ENCODE peak calls at places on chromosomes 6 and 20, in five cellular contexts. J is C1 segment of cervical spinal cord; U is stimulated activated CD8-positive, alpha-beta memory T cell treated with anti-CD3 and anti-CD28 coated beads, Interleukin-15, amount 100 ng/mL, for 1 hour; X is left ventricle myocardium inferior; D is WTC11. G is an unnamed sample.
A peak's percentile ranks its signal among the peaks of the same experiment; 100 is the strongest.

GRCh38 chr6:161048636-161049035 is 57.1 kb downstream of the MAP3K4 start:
- DNase-seq in U (no peak), D (no peak), J (no peak), X (no peak), G (no peak)

GRCh38 chr6:71294121-71294523 is 5.5 kb downstream of the OGFRL1 start:
- DNase-seq in J (peak; percentile 32), D (no peak), X (no peak), U (no peak), G (no peak)

GRCh38 chr6:37698264-37699137 is 818 bp upstream of the MDGA1 start:
- DNase-seq in U (no peak), X (peak; percentile 35), J (peak; percentile 45), D (peak; percentile 71), G (peak; percentile 54)

GRCh38 chr20:49647509-49647908 is 66.2 kb downstream of the B4GALT5 start:
- DNase-seq in U (no peak), J (no peak), X (no peak), D (no peak), G (no peak)

GRCh38 chr6:92779758-92780157 is 639.6 kb downstream of the EPHA7 start:
- DNase-seq in X (no peak), D (no peak), U (no peak), J (no peak), G (no peak)

GRCh38 chr20:19720991-19721390 is 37.1 kb upstream of the RIN2 start:
- DNase-seq in U (no peak), X (no peak), D (no peak), J (no peak), G (no peak)

GRCh38 chr6:28907394-28907793 is 16.4 kb downstream of the TRIM27 start:
- DNase-seq in D (no peak), U (no peak), X (no peak), J (no peak), G (no peak)

GRCh38 chr6:18343741-18344140 is 43.4 kb upstream of the RNF144B start:
- DNase-seq in J (no peak), D (no peak), U (no peak), X (no peak), G (no peak)

GRCh38 chr6:54878705-54879104 is 32.1 kb downstream of the FAM83B start:
- DNase-seq in J (no peak), D (no peak), U (no peak), X (no peak), G (no peak)

GRCh38 chr6:89675949-89676753 is 37.6 kb upstream of the LYRM2 start:
- DNase-seq in J (no peak), D (no peak), U (no peak), X (no peak), G (no peak)

GRCh38 chr6:139708342-139709199 is 334.1 kb upstream of the CITED2 start:
- DNase-seq in X (no peak), U (no peak), D (no peak), J (no peak), G (no peak)

GRCh38 chr6:141307309-141307998 is 825.3 kb upstream of the GJE1 start:
- DNase-seq in U (no peak), X (no peak), J (no peak), D (no peak), G (no peak)

GRCh38 chr20:15842872-15843271 is 730.4 kb downstream of the KIF16B start:
- DNase-seq in X (no peak), J (no peak), D (no peak), U (no peak), G (no peak)

G was measured in endothelial cell.